ENCODE peak calls at places on chromosomes 2 and 18, in five cellular contexts. R is colonic mucosa; Z is CD8-positive, alpha-beta T cell; N is CD8-positive, alpha-beta memory T cell; T is tibial nerve. O is an unnamed sample.

GRCh38 chr2:84781942-84782716 is 98.8 kb downstream of the TRABD2A start:
- DNase-seq in Z (peak; percentile 64), N (peak; percentile 52), R (peak; percentile 83), T (no peak), O (peak; percentile 26)

GRCh38 chr18:30302181-30302580 is 740.4 kb downstream of the DSC3 start:
- DNase-seq in N (no peak), T (no peak), Z (no peak), R (no peak), O (no peak)

GRCh38 chr2:64591188-64591587 is 62.5 kb downstream of the SERTAD2 start:
- DNase-seq in Z (no peak), T (no peak), N (no peak), R (no peak), O (no peak)

GRCh38 chr2:133523406-133523805 is 44.9 kb downstream of the NCKAP5 start:
- DNase-seq in Z (no peak), T (no peak), R (no peak), N (no peak), O (no peak)

GRCh38 chr2:5442736-5443135 is 249.4 kb upstream of the SOX11 start:
- DNase-seq in T (no peak), R (no peak), N (no peak), Z (no peak), O (no peak)

GRCh38 chr2:120758181-120759048 is 22.7 kb downstream of the GLI2 start:
- DNase-seq in T (no peak), R (peak; percentile 50), Z (no peak), N (no peak), O (no peak)

GRCh38 chr2:28360742-28361293 is 31.8 kb upstream of the FOSL2 start:
- DNase-seq in Z (no peak), N (no peak), T (no peak), R (no peak), O (no peak)

GRCh38 chr2:39530423-39530866 is 93.4 kb upstream of the MAP4K3 start:
- DNase-seq in N (no peak), R (no peak), Z (no peak), T (no peak), O (no peak)

GRCh38 chr2:238560234-238560633 is 133.5 kb downstream of the ASB1 start:
- DNase-seq in N (no peak), T (no peak), Z (no peak), R (no peak), O (no peak)

GRCh38 chr18:78213365-78213994 is 766.1 kb upstream of the SALL3 start:
- DNase-seq in T (no peak), N (no peak), R (no peak), Z (no peak), O (no peak)

GRCh38 chr2:106579750-106580197 is 92.6 kb downstream of the CD8B2 start:
- DNase-seq in Z (no peak), N (no peak), T (no peak), R (no peak), O (no peak)

GRCh38 chr2:106581276-106581675 is 94.1 kb downstream of the CD8B2 start:
- DNase-seq in R (no peak), Z (no peak), T (no peak), N (no peak), O (no peak)

GRCh38 chr2:106580241-106580640 is 93.1 kb downstream of the CD8B2 start:
- DNase-seq in Z (no peak), T (no peak), R (no peak), N (no peak), O (no peak)

GRCh38 chr2:106582431-106583143 is 95.4 kb downstream of the CD8B2 start:
- DNase-seq in R (peak; percentile 80), T (peak; percentile 71), N (peak; percentile 58), Z (peak; percentile 61), O (peak; percentile 36)

GRCh38 chr2:106581755-106582430 is 94.7 kb downstream of the CD8B2 start:
- DNase-seq in Z (peak; percentile 27), T (peak; percentile 33), N (peak; percentile 35), R (peak; percentile 41), O (no peak)
- H3K4me3 ChIP-seq in Z (peak overlapping the region; percentile 57), T (peak overlapping the region; percentile 42), N (peak overlapping the region; percentile 67), R (peak overlapping the region; percentile 21), O (peak overlapping the region; percentile 53)

DNA sequence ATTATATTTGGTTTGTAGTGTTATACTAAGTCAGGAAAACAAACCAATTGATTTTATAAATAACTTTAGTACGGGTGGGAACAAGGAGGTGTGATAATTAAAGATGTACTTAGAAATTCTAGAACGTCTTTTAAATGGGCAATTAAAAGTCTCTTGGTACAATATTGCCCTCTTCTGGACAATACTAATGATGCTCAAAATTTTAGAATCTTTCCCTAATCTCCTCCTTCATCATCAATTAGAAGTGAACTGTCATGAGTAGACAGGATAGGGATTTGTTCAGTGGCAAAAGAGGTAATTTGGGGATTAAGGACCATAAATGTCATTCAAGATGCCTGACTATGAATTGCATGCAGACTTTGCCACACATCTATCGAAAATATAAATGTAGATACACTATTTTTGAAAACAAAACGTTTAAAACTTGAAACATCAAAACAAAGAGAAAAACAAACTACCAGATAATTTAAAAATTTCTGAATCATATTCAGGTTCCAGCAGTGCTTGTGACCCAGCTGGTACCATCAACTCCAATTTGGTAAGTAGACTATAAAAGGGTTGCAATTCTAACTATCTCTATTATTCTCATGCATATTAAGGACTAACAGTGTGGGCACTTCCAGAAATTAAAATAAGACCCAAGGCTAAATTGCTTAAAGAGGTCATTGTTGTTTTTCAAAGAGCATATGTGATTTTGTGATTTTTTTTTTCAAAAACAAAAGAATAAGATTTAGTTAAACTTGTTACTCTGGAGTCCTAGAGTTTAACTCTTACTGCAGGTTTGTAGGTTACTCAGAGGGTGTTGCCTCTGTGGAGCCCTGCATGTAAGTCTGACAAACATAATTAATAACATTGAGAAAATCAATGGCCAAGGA is 123.5 kb downstream of the LAMA3 start:
- DNase-seq in T (no peak), Z (no peak), R (no peak), N (peak; percentile 20), O (no peak)
- H3K4me1 ChIP-seq in T (no peaks in the 10 kb centered on the region), Z (peaks cover 19% of the 10 kb centered on the region), R (no peaks in the 10 kb centered on the region), N (peaks cover 15% of the 10 kb centered on the region), O (no peaks in the 10 kb centered on the region)

GRCh38 chr18:41992698-41993097 is 37.7 kb downstream of the PIK3C3 start:
- DNase-seq in Z (no peak), T (no peak), R (no peak), N (no peak), O (no peak)

GRCh38 chr18:41985914-41986313 is 30.9 kb downstream of the PIK3C3 start:
- DNase-seq in Z (no peak), N (no peak), T (no peak), R (no peak), O (no peak)

GRCh38 chr18:41993151-41993550 is 38.1 kb downstream of the PIK3C3 start:
- DNase-seq in N (no peak), T (no peak), R (no peak), Z (no peak), O (no peak)

GRCh38 chr18:41992066-41992465 is 37.0 kb downstream of the PIK3C3 start:
- DNase-seq in Z (no peak), T (no peak), R (no peak), N (no peak), O (no peak)

DNA sequence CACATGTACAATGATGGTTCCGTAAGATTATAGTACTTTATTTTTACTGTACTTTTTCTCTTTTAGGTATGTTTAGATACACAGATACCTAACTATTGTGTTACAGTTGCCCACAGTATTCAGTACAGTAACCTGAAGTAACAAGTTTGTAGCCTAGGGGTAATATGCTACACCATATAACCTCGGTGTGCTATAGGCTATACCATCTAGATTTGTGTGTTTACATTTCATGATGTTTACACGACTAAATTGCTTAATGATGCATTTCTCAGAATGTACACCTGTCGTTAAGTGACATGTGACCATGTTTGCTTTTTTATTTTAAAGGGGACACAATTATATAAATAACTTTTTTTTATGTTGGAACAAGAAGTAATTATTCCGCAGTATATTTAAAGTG is 34.5 kb downstream of the PIK3C3 start:
- DNase-seq in T (no peak), Z (no peak), R (no peak), N (no peak), O (no peak)
- H3K27ac ChIP-seq in T (no peak overlapping the region), Z (no peak overlapping the region), R (no peak overlapping the region), N (no peak overlapping the region), O (no peak overlapping the region)

DNA sequence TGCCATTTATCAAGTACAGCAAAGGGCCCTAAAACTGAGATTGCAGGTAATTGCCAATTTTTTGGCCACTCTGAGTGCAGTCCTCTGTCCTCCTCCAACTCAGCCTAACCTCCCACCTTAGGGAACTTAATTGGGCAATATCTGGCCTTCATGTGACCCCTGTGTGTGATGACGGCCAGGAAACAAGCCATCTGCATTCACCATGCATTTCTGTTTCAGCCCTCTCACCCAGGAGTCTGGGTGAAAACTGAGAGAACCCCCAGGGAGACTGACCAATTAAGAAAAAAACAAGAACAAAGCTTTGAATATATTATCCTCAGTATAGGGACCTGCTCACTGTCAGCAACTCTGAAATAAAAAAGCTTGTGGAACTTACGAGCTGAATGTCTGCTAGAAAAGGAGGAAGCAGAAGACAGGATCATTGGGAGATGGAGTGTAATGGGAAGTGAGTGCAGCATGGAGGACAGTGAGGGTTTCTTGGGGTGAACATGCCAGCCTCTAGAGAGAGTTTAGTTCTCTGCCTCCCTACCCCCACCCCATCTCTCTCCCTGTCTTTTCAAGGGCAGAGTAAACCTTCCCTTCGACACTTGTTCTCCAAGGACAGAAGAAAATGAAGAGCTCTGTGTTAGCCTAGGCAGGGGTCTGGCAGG is 9.6 kb downstream of the MAPRE2 start:
- DNase-seq in Z (no peak), N (no peak), T (peak; percentile 58), R (no peak), O (no peak)
- H3K4me3 ChIP-seq in Z (no peak overlapping the region), N (no peak overlapping the region), T (peak overlapping the region; percentile 17), R (no peak overlapping the region), O (no peak overlapping the region)

DNA sequence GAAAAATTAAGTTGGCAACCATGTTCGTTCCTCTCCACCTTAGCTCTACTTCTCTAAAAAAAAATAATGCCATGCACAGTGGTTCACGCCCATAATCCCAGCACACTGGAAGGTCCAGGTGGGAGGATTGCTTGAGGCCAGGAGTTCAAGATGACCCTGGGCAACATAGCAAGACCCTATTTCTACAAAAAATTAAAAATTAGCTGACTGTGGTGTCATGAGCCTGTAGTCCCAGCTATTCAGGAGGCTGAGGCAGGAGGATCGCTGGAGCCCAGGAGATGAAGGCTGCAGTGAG is 40.1 kb upstream of the NPAS2 start:
- DNase-seq in N (no peak), T (no peak), Z (no peak), R (no peak), O (no peak)
- H3K4me1 ChIP-seq in N (no peaks in the 10 kb centered on the region), T (no peaks in the 10 kb centered on the region), Z (no peaks in the 10 kb centered on the region), R (peaks cover 4% of the 10 kb centered on the region), O (no peaks in the 10 kb centered on the region)

O was measured in effector memory CD4-positive, alpha-beta T cell.